ENCODE peak calls at places on chromosomes 6 and 20, in eight cellular contexts. A, V, M, B, P, O, J and L are unnamed samples.

GRCh38 chr6:119061215-119061614 is 17.2 kb downstream of the FAM184A start:
- DNase-seq in A (no peak), V (no peak), M (no peak), B (no peak), P (no peak), O (no peak), J (no peak), L (no peak)

GRCh38 chr6:15520616-15521203 is 142.1 kb downstream of the DTNBP1 start:
- DNase-seq in A (no peak), V (no peak), M (peak), B (no peak), P (no peak), O (no peak), J (no peak), L (peak)

GRCh38 chr20:22403860-22404608 is 180.3 kb downstream of the FOXA2 start:
- DNase-seq in A (no peak), V (no peak), M (no peak), B (no peak), P (peak), O (peak), J (peak), L (no peak)

GRCh38 chr20:30910937-30911725 is 346.3 kb upstream of the DEFB115 start:
- DNase-seq in A (no peak), V (no peak), M (no peak), B (no peak), P (no peak), O (no peak), J (no peak), L (no peak)

GRCh38 chr6:6681443-6681842 is 92.9 kb downstream of the LY86 start:
- DNase-seq in A (no peak), V (no peak), M (peak), B (no peak), P (no peak), O (no peak), J (no peak), L (no peak)

GRCh38 chr20:19074828-19075516 is 137.5 kb upstream of the SLC24A3 start:
- DNase-seq in A (no peak), V (no peak), M (peak), B (no peak), P (peak), O (peak), J (no peak), L (no peak)

GRCh38 chr20:50784464-50784863 is 10.4 kb upstream of the BCAS4 start:
- DNase-seq in A (no peak), V (no peak), M (no peak), B (no peak), P (no peak), O (peak), J (no peak), L (no peak)

GRCh38 chr6:117477988-117478852 is 4.3 kb upstream of the DCBLD1 start:
- DNase-seq in A (no peak), V (no peak), M (peak), B (no peak), P (peak), O (no peak), J (no peak), L (peak)

GRCh38 chr20:36720510-36720909 is 25.4 kb downstream of the NDRG3 start:
- DNase-seq in A (no peak), V (no peak), M (no peak), B (no peak), P (no peak), O (no peak), J (no peak), L (no peak)

GRCh38 chr6:129981598-129981997 is 36.8 kb upstream of the L3MBTL3 start:
- DNase-seq in A (no peak), V (no peak), M (no peak), B (no peak), P (peak), O (no peak), J (no peak), L (no peak)
- TF ChIP-seq CTCF in A (no peak), V (peak), M (no peak), B (no peak), P (peak), O (no peak), J (peak), L (no peak)

GRCh38 chr6:108260809-108261569 is at the start of gene SNX3:
- DNase-seq in A (peak), V (peak), M (peak), B (peak), P (peak), O (peak), J (peak), L (peak)
- TF ChIP-seq CTCF in A (no peak), V (peak), M (no peak), B (no peak), P (no peak), O (no peak), J (no peak), L (peak)

GRCh38 chr20:38173237-38174156 is 8.4 kb upstream of the TGM2 start:
- DNase-seq in A (no peak), V (peak), M (no peak), B (peak), P (peak), O (no peak), J (peak), L (no peak)

GRCh38 chr20:38172344-38172743 is 7.3 kb upstream of the TGM2 start:
- DNase-seq in A (no peak), V (no peak), M (no peak), B (no peak), P (no peak), O (no peak), J (no peak), L (no peak)

GRCh38 chr20:38177201-38177600 is 12.1 kb upstream of the TGM2 start:
- DNase-seq in A (no peak), V (no peak), M (no peak), B (no peak), P (no peak), O (no peak), J (no peak), L (no peak)

GRCh38 chr20:38178065-38178471 is 13.0 kb upstream of the TGM2 start:
- DNase-seq in A (no peak), V (no peak), M (no peak), B (no peak), P (no peak), O (no peak), J (no peak), L (no peak)

DNA sequence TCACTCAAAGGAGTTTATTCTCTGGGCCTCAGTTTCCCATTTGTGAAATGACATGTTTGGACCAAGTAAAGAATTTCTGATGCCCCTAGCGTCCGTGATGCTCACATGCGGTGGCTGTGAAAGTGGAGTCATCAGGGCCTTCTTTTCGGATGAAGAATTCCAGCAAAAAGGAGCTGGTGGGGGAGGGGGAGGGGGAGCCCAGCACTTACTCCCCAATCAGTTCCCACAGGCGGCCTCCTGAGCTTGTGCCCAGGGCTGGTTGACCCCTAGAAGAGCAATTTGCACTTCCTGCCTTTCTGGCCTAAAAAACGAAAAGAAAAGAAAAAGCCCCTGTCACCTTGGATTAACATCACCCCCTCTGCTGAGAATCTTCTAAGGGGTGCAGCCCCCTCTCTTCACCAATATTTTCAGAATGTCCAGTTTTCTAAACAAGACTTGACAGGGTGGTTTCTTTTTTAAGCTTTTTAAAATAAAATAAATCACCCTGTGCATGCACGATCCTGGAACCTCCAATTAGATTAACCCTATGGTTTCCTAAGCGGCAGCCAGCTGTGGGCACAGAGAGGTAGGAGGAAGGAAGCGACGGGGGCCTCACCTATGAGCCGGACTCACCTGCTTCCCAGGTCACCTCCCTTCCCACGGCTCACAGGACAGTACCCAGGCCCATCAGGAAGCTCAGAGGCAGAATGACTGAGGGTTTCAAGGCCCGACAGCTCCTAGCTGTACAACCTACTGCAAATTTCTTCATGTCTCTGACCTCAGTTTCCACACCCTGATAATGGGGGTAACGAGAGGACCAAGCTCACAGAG is 10.4 kb upstream of the TGM2 start:
- DNase-seq in A (no peak), V (no peak), M (no peak), B (no peak), P (no peak), O (no peak), J (no peak), L (no peak)
- TF ChIP-seq CTCF in A (no peak), V (no peak), M (no peak), B (no peak), P (no peak), O (no peak), J (no peak), L (no peak)

DNA sequence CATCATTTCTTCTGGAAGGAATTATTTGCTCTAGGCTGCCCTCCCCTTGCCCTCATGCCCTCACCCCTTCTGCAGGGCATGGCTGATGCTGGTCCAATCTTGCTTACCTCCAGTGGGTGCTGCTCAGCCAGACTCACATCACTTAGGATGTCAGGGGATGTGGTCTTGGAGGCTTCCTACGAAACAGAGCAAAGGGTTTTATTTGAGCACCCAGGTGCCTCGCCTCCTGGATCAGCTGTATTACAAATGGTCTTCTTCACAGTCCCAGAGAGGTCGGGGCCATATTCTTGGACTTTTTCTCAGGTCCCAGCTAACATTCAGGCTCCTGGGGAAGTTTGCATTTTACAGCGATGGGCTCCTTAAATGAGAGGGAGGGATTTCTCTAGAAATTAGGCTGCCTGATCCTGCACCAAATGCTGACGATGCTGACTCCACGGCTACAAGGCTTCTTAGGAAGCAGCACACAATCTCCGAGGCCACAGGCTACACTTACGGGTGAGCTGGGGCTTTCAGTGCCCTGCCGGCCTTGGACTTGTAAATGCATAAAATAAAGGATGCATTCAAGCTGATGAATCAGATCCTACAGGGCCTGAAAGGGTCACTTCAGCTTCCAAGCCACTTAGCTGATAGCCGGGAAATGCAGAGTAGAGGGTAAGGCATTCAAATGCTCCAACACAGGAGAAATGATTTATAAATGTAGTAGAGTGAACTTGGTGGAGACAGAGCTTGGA is 159.8 kb upstream of the ECI2 start:
- DNase-seq in A (no peak), V (no peak), M (no peak), B (no peak), P (no peak), O (no peak), J (no peak), L (no peak)
- TF ChIP-seq CTCF in A (no peak), V (no peak), M (no peak), B (no peak), P (no peak), O (no peak), J (no peak), L (no peak)

GRCh38 chr6:138129190-138129589 is 22.0 kb upstream of the PERP start:
- DNase-seq in A (no peak), V (no peak), M (no peak), B (no peak), P (no peak), O (no peak), J (no peak), L (peak)
- TF ChIP-seq CTCF in A (no peak), V (no peak), M (no peak), B (no peak), P (no peak), O (no peak), J (no peak), L (peak)

GRCh38 chr20:2709205-2709981 is 16.8 kb downstream of the EBF4 start:
- DNase-seq in A (no peak), V (no peak), M (no peak), B (no peak), P (no peak), O (no peak), J (no peak), L (no peak)

GRCh38 chr20:2707353-2708072 is 14.9 kb downstream of the EBF4 start:
- DNase-seq in A (no peak), V (no peak), M (no peak), B (no peak), P (no peak), O (no peak), J (no peak), L (no peak)

GRCh38 chr20:2708073-2708415 is 15.5 kb downstream of the EBF4 start:
- DNase-seq in A (no peak), V (no peak), M (no peak), B (no peak), P (no peak), O (no peak), J (no peak), L (peak)

GRCh38 chr20:2708665-2709064 is 16.1 kb downstream of the EBF4 start:
- DNase-seq in A (no peak), V (no peak), M (no peak), B (no peak), P (no peak), O (no peak), J (no peak), L (no peak)

GRCh38 chr20:2713285-2713684 is 20.7 kb downstream of the EBF4 start:
- DNase-seq in A (no peak), V (no peak), M (no peak), B (no peak), P (peak), O (no peak), J (no peak), L (no peak)
- TF ChIP-seq CTCF in A (no peak), V (peak), M (peak), B (no peak), P (peak), O (peak), J (no peak), L (peak)

GRCh38 chr20:41307021-41307420 is 10.5 kb downstream of the ZHX3 start:
- DNase-seq in A (no peak), V (no peak), M (no peak), B (no peak), P (no peak), O (no peak), J (no peak), L (no peak)

GRCh38 chr20:41300906-41301305 is 16.6 kb downstream of the ZHX3 start:
- DNase-seq in A (no peak), V (no peak), M (no peak), B (no peak), P (no peak), O (no peak), J (no peak), L (no peak)

GRCh38 chr20:41304413-41305079 is 13.0 kb downstream of the ZHX3 start:
- DNase-seq in A (no peak), V (no peak), M (no peak), B (no peak), P (peak), O (no peak), J (no peak), L (no peak)

GRCh38 chr20:41306061-41306727 is 11.3 kb downstream of the ZHX3 start:
- DNase-seq in A (no peak), V (no peak), M (no peak), B (no peak), P (no peak), O (no peak), J (no peak), L (no peak)

DNA sequence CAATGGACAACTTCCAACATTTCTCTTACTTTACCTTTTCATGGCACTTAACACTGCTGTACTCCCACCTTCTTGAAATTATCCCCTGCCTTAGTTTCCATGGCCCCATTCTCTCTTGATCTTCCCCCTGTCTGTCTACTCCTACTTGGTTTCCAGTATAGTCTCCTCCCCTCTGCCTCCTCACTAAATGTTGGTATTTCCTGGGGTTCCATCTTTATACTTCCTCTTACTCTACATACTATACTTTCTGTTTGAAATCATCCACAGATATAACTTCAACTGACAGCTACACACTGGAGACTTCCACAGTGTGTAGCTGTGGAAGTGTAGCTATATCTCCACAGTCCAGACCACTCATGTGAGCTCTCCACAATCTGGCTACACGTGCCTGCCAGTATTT is 13.5 kb downstream of the ZHX3 start:
- DNase-seq in A (no peak), V (no peak), M (no peak), B (no peak), P (no peak), O (no peak), J (no peak), L (no peak)
- TF ChIP-seq CTCF in A (no peak), V (no peak), M (no peak), B (no peak), P (no peak), O (no peak), J (no peak), L (no peak)

DNA sequence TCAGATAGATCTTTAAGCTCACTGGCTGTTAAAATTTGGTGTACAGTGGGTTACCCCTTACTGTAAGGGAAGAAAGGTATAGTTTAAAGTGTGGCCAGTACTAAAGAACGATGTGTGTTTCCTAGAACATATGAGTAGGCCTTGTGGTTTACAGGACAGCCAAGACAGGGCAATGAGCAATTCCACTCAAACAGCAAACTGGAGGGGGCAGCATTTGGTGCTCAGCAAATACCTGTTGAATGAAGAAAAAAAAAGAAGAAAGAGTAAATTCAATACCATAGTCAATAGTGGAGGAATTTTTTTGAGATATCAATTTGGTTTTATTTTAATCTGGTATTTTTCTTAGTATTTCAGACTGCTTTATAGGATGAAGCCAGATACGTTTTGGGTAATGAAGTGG is 3.8 kb upstream of the NCOA5 start:
- DNase-seq in A (no peak), V (no peak), M (no peak), B (no peak), P (no peak), O (no peak), J (no peak), L (no peak)
- TF ChIP-seq CTCF in A (no peak), V (no peak), M (no peak), B (no peak), P (no peak), O (no peak), J (no peak), L (no peak)

GRCh38 chr20:45305262-45305661 is 1.4 kb upstream of the RBPJL start:
- DNase-seq in A (no peak), V (no peak), M (no peak), B (no peak), P (no peak), O (no peak), J (no peak), L (no peak)

GRCh38 chr20:45306431-45306982 is at the start of gene RBPJL:
- DNase-seq in A (peak), V (no peak), M (no peak), B (no peak), P (no peak), O (no peak), J (peak), L (no peak)

GRCh38 chr20:45307076-45307645 is 521 bp downstream of the RBPJL start:
- DNase-seq in A (no peak), V (no peak), M (no peak), B (no peak), P (no peak), O (no peak), J (no peak), L (no peak)

GRCh38 chr20:45309075-45309474 is 976 bp upstream of the MATN4 start:
- DNase-seq in A (no peak), V (no peak), M (no peak), B (no peak), P (no peak), O (no peak), J (no peak), L (no peak)

GRCh38 chr20:45308078-45308778 is at the start of gene MATN4:
- DNase-seq in A (no peak), V (no peak), M (peak), B (no peak), P (no peak), O (peak), J (no peak), L (no peak)
- TF ChIP-seq CTCF in A (no peak), V (peak), M (no peak), B (no peak), P (no peak), O (peak), J (no peak), L (no peak)